ENCODE peak calls at places on chromosome 3, in six cellular contexts. N is brain microvascular endothelial cell, S is T follicular helper cell, A is T1000, P is MCF 10A, T is choroid plexus epithelial cell. V is an unnamed sample.

GRCh38 chr3:23806322-23807160 is 786 bp downstream of the UBE2E1 start:
- DNase-seq in N (no peak), S (peak), A (no peak), P (no peak), T (peak), V (no peak)

GRCh38 chr3:148629006-148629405 is 68.7 kb upstream of the AGTR1 start:
- DNase-seq in N (no peak), S (no peak), A (no peak), P (no peak), T (no peak), V (no peak)

GRCh38 chr3:42891042-42891441 is 14.9 kb upstream of the ZNF662 start:
- DNase-seq in N (no peak), S (no peak), A (no peak), P (no peak), T (no peak), V (no peak)

GRCh38 chr3:106305882-106306445 is 437.2 kb upstream of the CBLB start:
- DNase-seq in N (no peak), S (no peak), A (no peak), P (no peak), T (no peak), V (no peak)

GRCh38 chr3:112333002-112333385 is at the start of gene CD200:
- DNase-seq in N (peak), S (peak), A (no peak), P (peak), T (peak), V (no peak)

GRCh38 chr3:48240711-48241491 is at the start of gene ZNF589:
- DNase-seq in N (peak), S (peak), A (peak), P (peak), T (peak), V (peak)

GRCh38 chr3:23712656-23713559 is 92.8 kb upstream of the UBE2E1 start:
- DNase-seq in N (peak), S (no peak), A (peak), P (peak), T (peak), V (peak)

GRCh38 chr3:106765342-106765741 is 611.9 kb upstream of the CCDC54 start:
- DNase-seq in N (peak), S (no peak), A (peak), P (peak), T (peak), V (no peak)

GRCh38 chr3:4824948-4825325 is 154.3 kb upstream of the BHLHE40 start:
- DNase-seq in N (peak), S (no peak), A (peak), P (peak), T (peak), V (no peak)

GRCh38 chr3:88000853-88001252 is 58.0 kb downstream of the CGGBP1 start:
- DNase-seq in N (no peak), S (no peak), A (no peak), P (no peak), T (peak), V (no peak)

GRCh38 chr3:129650256-129650872 is 43.9 kb upstream of the PLXND1 start:
- DNase-seq in N (peak), S (peak), A (peak), P (peak), T (peak), V (peak)

GRCh38 chr3:136332776-136333175 is 82.6 kb downstream of the PCCB start:
- DNase-seq in N (peak), S (no peak), A (no peak), P (no peak), T (peak), V (peak)

GRCh38 chr3:68059628-68060027 is 405.2 kb upstream of the SUCLG2 start:
- DNase-seq in N (no peak), S (no peak), A (no peak), P (no peak), T (no peak), V (no peak)

GRCh38 chr3:55252921-55253320 is 234.2 kb downstream of the WNT5A start:
- DNase-seq in N (no peak), S (no peak), A (no peak), P (no peak), T (no peak), V (no peak)

GRCh38 chr3:12423918-12424634 is 60.2 kb upstream of the TSEN2 start:
- DNase-seq in N (peak), S (no peak), A (peak), P (peak), T (peak), V (no peak)

GRCh38 chr3:179927191-179927590 is 109.5 kb downstream of the PEX5L start:
- DNase-seq in N (no peak), S (no peak), A (no peak), P (no peak), T (no peak), V (no peak)

GRCh38 chr3:89270201-89270600 is 162.8 kb downstream of the EPHA3 start:
- DNase-seq in N (no peak), S (no peak), A (no peak), P (no peak), T (no peak), V (no peak)

GRCh38 chr3:154904328-154904727 is 175.8 kb upstream of the MME start:
- DNase-seq in N (peak), S (no peak), A (no peak), P (peak), T (peak), V (no peak)

GRCh38 chr3:63043631-63044030 is 168.4 kb upstream of the CADPS start:
- DNase-seq in N (peak), S (no peak), A (no peak), P (peak), T (no peak), V (no peak)

GRCh38 chr3:51340989-51341636 is 44.0 kb upstream of the MANF start:
- DNase-seq in N (peak), S (no peak), A (no peak), P (peak), T (peak), V (no peak)

GRCh38 chr3:195813916-195814486 is 2.3 kb upstream of the MUC4 start:
- DNase-seq in N (no peak), S (no peak), A (no peak), P (no peak), T (no peak), V (no peak)

GRCh38 chr3:33023176-33024136 is 72.0 kb downstream of the CCR4 start:
- DNase-seq in N (no peak), S (no peak), A (no peak), P (no peak), T (no peak), V (no peak)

GRCh38 chr3:73192036-73192738 is 130.7 kb downstream of the EBLN2 start:
- DNase-seq in N (no peak), S (no peak), A (no peak), P (peak), T (no peak), V (no peak)

GRCh38 chr3:98777286-98777685 is 14.1 kb downstream of the ST3GAL6 start:
- DNase-seq in N (no peak), S (no peak), A (no peak), P (no peak), T (no peak), V (no peak)

GRCh38 chr3:141050913-141051632 is at the start of gene SPSB4:
- DNase-seq in N (peak), S (no peak), A (peak), P (peak), T (peak), V (no peak)

GRCh38 chr3:65894126-65894525 is 144.6 kb downstream of the MAGI1 start:
- DNase-seq in N (no peak), S (no peak), A (no peak), P (no peak), T (no peak), V (no peak)

GRCh38 chr3:27960133-27960532 is 238.0 kb upstream of the EOMES start:
- DNase-seq in N (no peak), S (no peak), A (peak), P (peak), T (peak), V (no peak)

GRCh38 chr3:71497367-71497925 is 86.1 kb downstream of the FOXP1 start:
- DNase-seq in N (no peak), S (no peak), A (no peak), P (no peak), T (no peak), V (no peak)

GRCh38 chr3:10335871-10336622 is 15.1 kb upstream of the SEC13 start:
- DNase-seq in N (no peak), S (no peak), A (no peak), P (no peak), T (no peak), V (no peak)

GRCh38 chr3:129016366-129016724 is 15.2 kb downstream of the EFCC1 start:
- DNase-seq in N (no peak), S (peak), A (no peak), P (peak), T (no peak), V (no peak)

GRCh38 chr3:75249005-75249404 is 415.1 kb upstream of the FRG2C start:
- DNase-seq in N (no peak), S (no peak), A (no peak), P (no peak), T (no peak), V (no peak)

GRCh38 chr3:110296885-110297284 is 774.7 kb upstream of the NECTIN3 start:
- DNase-seq in N (no peak), S (no peak), A (no peak), P (no peak), T (peak), V (no peak)

GRCh38 chr3:53126646-53127045 is 3.6 kb downstream of the RFT1 start:
- DNase-seq in N (no peak), S (no peak), A (no peak), P (no peak), T (no peak), V (no peak)

GRCh38 chr3:55636300-55637195 is 149.4 kb upstream of the WNT5A start:
- DNase-seq in N (no peak), S (no peak), A (no peak), P (no peak), T (no peak), V (no peak)

GRCh38 chr3:134342269-134342668 is 32.0 kb downstream of the AMOTL2 start:
- DNase-seq in N (no peak), S (no peak), A (no peak), P (no peak), T (no peak), V (no peak)

GRCh38 chr3:52058111-52058510 is 1.7 kb upstream of the DUSP7 start:
- DNase-seq in N (no peak), S (no peak), A (no peak), P (no peak), T (no peak), V (no peak)